ENCODE peak calls at places on chromosomes 11 and 22, in ten cellular contexts. One of them, this sample, is unnamed.

GRCh38 chr11:11206457-11206856 is 146.6 kb downstream of the CSNK2A3 start:
- DNase-seq in H54: no peak
- DNase-seq in neural crest cell: no peak
- DNase-seq in epithelial cell of esophagus: no peak
- DNase-seq in upper lobe of right lung: no peak
- DNase-seq in C1 segment of cervical spinal cord: no peak
- DNase-seq in HFFc6: no peak
- DNase-seq in hypothalamus: no peak
- DNase-seq in KBM-7: no peak
- DNase-seq in CD8-positive, alpha-beta memory T cell: no peak
- DNase-seq in this sample: no peak

GRCh38 chr22:19051381-19051780 is 70.8 kb downstream of the DGCR2 start:
- DNase-seq in H54: no peak
- DNase-seq in neural crest cell: no peak
- DNase-seq in epithelial cell of esophagus: no peak
- DNase-seq in upper lobe of right lung: peak
- DNase-seq in C1 segment of cervical spinal cord: no peak
- DNase-seq in HFFc6: no peak
- DNase-seq in hypothalamus: no peak
- DNase-seq in KBM-7: no peak
- DNase-seq in CD8-positive, alpha-beta memory T cell: no peak
- DNase-seq in this sample: no peak

GRCh38 chr11:85798361-85798760 is 12.6 kb downstream of the SYTL2 start:
- DNase-seq in H54: no peak
- DNase-seq in neural crest cell: no peak
- DNase-seq in epithelial cell of esophagus: peak
- DNase-seq in upper lobe of right lung: no peak
- DNase-seq in C1 segment of cervical spinal cord: no peak
- DNase-seq in HFFc6: no peak
- DNase-seq in hypothalamus: no peak
- DNase-seq in KBM-7: no peak
- DNase-seq in CD8-positive, alpha-beta memory T cell: no peak
- DNase-seq in this sample: no peak

GRCh38 chr11:14384338-14384737 is 25.4 kb upstream of the RRAS2 start:
- DNase-seq in H54: no peak
- DNase-seq in neural crest cell: no peak
- DNase-seq in epithelial cell of esophagus: no peak
- DNase-seq in upper lobe of right lung: no peak
- DNase-seq in C1 segment of cervical spinal cord: no peak
- DNase-seq in HFFc6: peak
- DNase-seq in hypothalamus: no peak
- DNase-seq in KBM-7: no peak
- DNase-seq in CD8-positive, alpha-beta memory T cell: no peak
- DNase-seq in this sample: no peak

GRCh38 chr22:19701420-19702145 is 12.7 kb upstream of the SEPTIN5 start:
- DNase-seq in H54: no peak
- DNase-seq in neural crest cell: no peak
- DNase-seq in epithelial cell of esophagus: no peak
- DNase-seq in upper lobe of right lung: peak
- DNase-seq in C1 segment of cervical spinal cord: no peak
- DNase-seq in HFFc6: no peak
- DNase-seq in hypothalamus: no peak
- DNase-seq in KBM-7: no peak
- DNase-seq in CD8-positive, alpha-beta memory T cell: no peak
- DNase-seq in this sample: no peak

GRCh38 chr22:16937811-16938210 is 70.2 kb downstream of the GAB4 start:
- DNase-seq in H54: no peak
- DNase-seq in neural crest cell: no peak
- DNase-seq in epithelial cell of esophagus: no peak
- DNase-seq in upper lobe of right lung: no peak
- DNase-seq in C1 segment of cervical spinal cord: no peak
- DNase-seq in HFFc6: no peak
- DNase-seq in hypothalamus: no peak
- DNase-seq in KBM-7: no peak
- DNase-seq in CD8-positive, alpha-beta memory T cell: no peak
- DNase-seq in this sample: no peak

GRCh38 chr22:37235897-37236607 is 8.0 kb downstream of the RAC2 start:
- DNase-seq in H54: no peak
- DNase-seq in neural crest cell: no peak
- DNase-seq in epithelial cell of esophagus: no peak
- DNase-seq in upper lobe of right lung: no peak
- DNase-seq in C1 segment of cervical spinal cord: no peak
- DNase-seq in HFFc6: no peak
- DNase-seq in hypothalamus: no peak
- DNase-seq in KBM-7: no peak
- DNase-seq in CD8-positive, alpha-beta memory T cell: no peak
- DNase-seq in this sample: peak

GRCh38 chr11:22671751-22672150 is 5.3 kb downstream of the GAS2 start:
- DNase-seq in H54: no peak
- DNase-seq in neural crest cell: no peak
- DNase-seq in epithelial cell of esophagus: peak
- DNase-seq in upper lobe of right lung: no peak
- DNase-seq in C1 segment of cervical spinal cord: no peak
- DNase-seq in HFFc6: no peak
- DNase-seq in hypothalamus: no peak
- DNase-seq in KBM-7: no peak
- DNase-seq in CD8-positive, alpha-beta memory T cell: no peak
- DNase-seq in this sample: no peak

GRCh38 chr22:48486163-48486957 is 1341.3 kb downstream of the BRD1 start:
- DNase-seq in H54: no peak
- DNase-seq in neural crest cell: no peak
- DNase-seq in epithelial cell of esophagus: no peak
- DNase-seq in upper lobe of right lung: peak
- DNase-seq in C1 segment of cervical spinal cord: no peak
- DNase-seq in HFFc6: no peak
- DNase-seq in hypothalamus: no peak
- DNase-seq in KBM-7: no peak
- DNase-seq in CD8-positive, alpha-beta memory T cell: no peak
- DNase-seq in this sample: no peak

GRCh38 chr22:23147632-23148387 is 2.5 kb downstream of the RAB36 start:
- DNase-seq in H54: no peak
- DNase-seq in neural crest cell: no peak
- DNase-seq in epithelial cell of esophagus: peak
- DNase-seq in upper lobe of right lung: no peak
- DNase-seq in C1 segment of cervical spinal cord: no peak
- DNase-seq in HFFc6: no peak
- DNase-seq in hypothalamus: no peak
- DNase-seq in KBM-7: no peak
- DNase-seq in CD8-positive, alpha-beta memory T cell: no peak
- DNase-seq in this sample: peak

GRCh38 chr11:61962213-61963015 is 5.0 kb downstream of the FTH1 start:
- DNase-seq in H54: no peak
- DNase-seq in neural crest cell: no peak
- DNase-seq in epithelial cell of esophagus: no peak
- DNase-seq in upper lobe of right lung: peak
- DNase-seq in C1 segment of cervical spinal cord: no peak
- DNase-seq in HFFc6: no peak
- DNase-seq in hypothalamus: no peak
- DNase-seq in KBM-7: no peak
- DNase-seq in CD8-positive, alpha-beta memory T cell: no peak
- DNase-seq in this sample: no peak

GRCh38 chr22:50303848-50304527 is 3.5 kb downstream of the PLXNB2 start:
- DNase-seq in H54: no peak
- DNase-seq in neural crest cell: no peak
- DNase-seq in epithelial cell of esophagus: peak
- DNase-seq in upper lobe of right lung: peak
- DNase-seq in C1 segment of cervical spinal cord: peak
- DNase-seq in HFFc6: peak
- DNase-seq in hypothalamus: no peak
- DNase-seq in KBM-7: peak
- DNase-seq in CD8-positive, alpha-beta memory T cell: no peak
- DNase-seq in this sample: peak

GRCh38 chr11:112346586-112346985 is 85.9 kb upstream of the PLET1 start:
- DNase-seq in H54: no peak
- DNase-seq in neural crest cell: no peak
- DNase-seq in epithelial cell of esophagus: no peak
- DNase-seq in upper lobe of right lung: no peak
- DNase-seq in C1 segment of cervical spinal cord: no peak
- DNase-seq in HFFc6: no peak
- DNase-seq in hypothalamus: no peak
- DNase-seq in KBM-7: no peak
- DNase-seq in CD8-positive, alpha-beta memory T cell: no peak
- DNase-seq in this sample: no peak

GRCh38 chr11:63906585-63906984 is 10.4 kb downstream of the RCOR2 start:
- DNase-seq in H54: no peak
- DNase-seq in neural crest cell: no peak
- DNase-seq in epithelial cell of esophagus: peak
- DNase-seq in upper lobe of right lung: no peak
- DNase-seq in C1 segment of cervical spinal cord: peak
- DNase-seq in HFFc6: no peak
- DNase-seq in hypothalamus: no peak
- DNase-seq in KBM-7: no peak
- DNase-seq in CD8-positive, alpha-beta memory T cell: peak
- DNase-seq in this sample: no peak

GRCh38 chr11:97743205-97743742 is 1277.5 kb upstream of the CNTN5 start:
- DNase-seq in H54: no peak
- DNase-seq in neural crest cell: no peak
- DNase-seq in epithelial cell of esophagus: peak
- DNase-seq in upper lobe of right lung: no peak
- DNase-seq in C1 segment of cervical spinal cord: no peak
- DNase-seq in HFFc6: no peak
- DNase-seq in hypothalamus: no peak
- DNase-seq in KBM-7: peak
- DNase-seq in CD8-positive, alpha-beta memory T cell: no peak
- DNase-seq in this sample: no peak

GRCh38 chr22:37197451-37198289 is 9.6 kb upstream of the C1QTNF6 start:
- DNase-seq in H54: peak
- DNase-seq in neural crest cell: no peak
- DNase-seq in epithelial cell of esophagus: peak
- DNase-seq in upper lobe of right lung: peak
- DNase-seq in C1 segment of cervical spinal cord: peak
- DNase-seq in HFFc6: peak
- DNase-seq in hypothalamus: no peak
- DNase-seq in KBM-7: no peak
- DNase-seq in CD8-positive, alpha-beta memory T cell: no peak
- DNase-seq in this sample: no peak

GRCh38 chr11:65947133-65947532 is 1.9 kb downstream of the TSGA10IP start:
- DNase-seq in H54: no peak
- DNase-seq in neural crest cell: no peak
- DNase-seq in epithelial cell of esophagus: no peak
- DNase-seq in upper lobe of right lung: no peak
- DNase-seq in C1 segment of cervical spinal cord: no peak
- DNase-seq in HFFc6: no peak
- DNase-seq in hypothalamus: no peak
- DNase-seq in KBM-7: no peak
- DNase-seq in CD8-positive, alpha-beta memory T cell: no peak
- DNase-seq in this sample: no peak

GRCh38 chr11:115642660-115643059 is 138.4 kb upstream of the CADM1 start:
- DNase-seq in H54: no peak
- DNase-seq in neural crest cell: no peak
- DNase-seq in epithelial cell of esophagus: no peak
- DNase-seq in upper lobe of right lung: no peak
- DNase-seq in C1 segment of cervical spinal cord: no peak
- DNase-seq in HFFc6: no peak
- DNase-seq in hypothalamus: no peak
- DNase-seq in KBM-7: no peak
- DNase-seq in CD8-positive, alpha-beta memory T cell: no peak
- DNase-seq in this sample: no peak

GRCh38 chr11:7524831-7525230 is 11.0 kb downstream of the PPFIBP2 start:
- DNase-seq in H54: no peak
- DNase-seq in neural crest cell: no peak
- DNase-seq in epithelial cell of esophagus: peak
- DNase-seq in upper lobe of right lung: no peak
- DNase-seq in C1 segment of cervical spinal cord: no peak
- DNase-seq in HFFc6: no peak
- DNase-seq in hypothalamus: no peak
- DNase-seq in KBM-7: peak
- DNase-seq in CD8-positive, alpha-beta memory T cell: no peak
- DNase-seq in this sample: no peak

GRCh38 chr22:27603823-27604190 is 197.7 kb downstream of the MN1 start:
- DNase-seq in H54: no peak
- DNase-seq in neural crest cell: no peak
- DNase-seq in epithelial cell of esophagus: no peak
- DNase-seq in upper lobe of right lung: no peak
- DNase-seq in C1 segment of cervical spinal cord: no peak
- DNase-seq in HFFc6: no peak
- DNase-seq in hypothalamus: no peak
- DNase-seq in KBM-7: no peak
- DNase-seq in CD8-positive, alpha-beta memory T cell: no peak
- DNase-seq in this sample: no peak

GRCh38 chr11:31768744-31769143 is 42.4 kb downstream of the PAX6 start:
- DNase-seq in H54: no peak
- DNase-seq in neural crest cell: no peak
- DNase-seq in epithelial cell of esophagus: no peak
- DNase-seq in upper lobe of right lung: no peak
- DNase-seq in C1 segment of cervical spinal cord: no peak
- DNase-seq in HFFc6: no peak
- DNase-seq in hypothalamus: no peak
- DNase-seq in KBM-7: no peak
- DNase-seq in CD8-positive, alpha-beta memory T cell: no peak
- DNase-seq in this sample: no peak

GRCh38 chr11:74726547-74727182 is 4.6 kb downstream of the CHRDL2 start:
- DNase-seq in H54: peak
- DNase-seq in neural crest cell: peak
- DNase-seq in epithelial cell of esophagus: peak
- DNase-seq in upper lobe of right lung: peak
- DNase-seq in C1 segment of cervical spinal cord: peak
- DNase-seq in HFFc6: peak
- DNase-seq in hypothalamus: peak
- DNase-seq in KBM-7: peak
- DNase-seq in CD8-positive, alpha-beta memory T cell: peak
- DNase-seq in this sample: no peak

GRCh38 chr11:78341841-78342240 is 75.8 kb downstream of the GAB2 start:
- DNase-seq in H54: no peak
- DNase-seq in neural crest cell: no peak
- DNase-seq in epithelial cell of esophagus: no peak
- DNase-seq in upper lobe of right lung: no peak
- DNase-seq in C1 segment of cervical spinal cord: no peak
- DNase-seq in HFFc6: no peak
- DNase-seq in hypothalamus: no peak
- DNase-seq in KBM-7: no peak
- DNase-seq in CD8-positive, alpha-beta memory T cell: no peak
- DNase-seq in this sample: no peak

GRCh38 chr11:134754823-134755198 is 342.8 kb upstream of the B3GAT1 start:
- DNase-seq in H54: no peak
- DNase-seq in neural crest cell: no peak
- DNase-seq in epithelial cell of esophagus: no peak
- DNase-seq in upper lobe of right lung: no peak
- DNase-seq in C1 segment of cervical spinal cord: no peak
- DNase-seq in HFFc6: no peak
- DNase-seq in hypothalamus: no peak
- DNase-seq in KBM-7: no peak
- DNase-seq in CD8-positive, alpha-beta memory T cell: no peak
- DNase-seq in this sample: no peak

GRCh38 chr11:110565344-110565684 is 135.6 kb downstream of the FDX1 start:
- DNase-seq in H54: no peak
- DNase-seq in neural crest cell: no peak
- DNase-seq in epithelial cell of esophagus: peak
- DNase-seq in upper lobe of right lung: no peak
- DNase-seq in C1 segment of cervical spinal cord: no peak
- DNase-seq in HFFc6: no peak
- DNase-seq in hypothalamus: no peak
- DNase-seq in KBM-7: peak
- DNase-seq in CD8-positive, alpha-beta memory T cell: no peak
- DNase-seq in this sample: no peak

GRCh38 chr22:21736084-21736642 is 569 bp upstream of the YPEL1 start:
- DNase-seq in H54: no peak
- DNase-seq in neural crest cell: no peak
- DNase-seq in epithelial cell of esophagus: no peak
- DNase-seq in upper lobe of right lung: no peak
- DNase-seq in C1 segment of cervical spinal cord: no peak
- DNase-seq in HFFc6: no peak
- DNase-seq in hypothalamus: peak
- DNase-seq in KBM-7: no peak
- DNase-seq in CD8-positive, alpha-beta memory T cell: no peak
- DNase-seq in this sample: no peak

GRCh38 chr11:34525887-34526657 is 12.5 kb upstream of the ELF5 start:
- DNase-seq in H54: no peak
- DNase-seq in neural crest cell: no peak
- DNase-seq in epithelial cell of esophagus: no peak
- DNase-seq in upper lobe of right lung: no peak
- DNase-seq in C1 segment of cervical spinal cord: no peak
- DNase-seq in HFFc6: no peak
- DNase-seq in hypothalamus: no peak
- DNase-seq in KBM-7: no peak
- DNase-seq in CD8-positive, alpha-beta memory T cell: no peak
- DNase-seq in this sample: no peak

GRCh38 chr22:37088750-37089408 is 20.6 kb downstream of the TMPRSS6 start:
- DNase-seq in H54: no peak
- DNase-seq in neural crest cell: no peak
- DNase-seq in epithelial cell of esophagus: no peak
- DNase-seq in upper lobe of right lung: no peak
- DNase-seq in C1 segment of cervical spinal cord: no peak
- DNase-seq in HFFc6: no peak
- DNase-seq in hypothalamus: no peak
- DNase-seq in KBM-7: no peak
- DNase-seq in CD8-positive, alpha-beta memory T cell: no peak
- DNase-seq in this sample: no peak